ENCODE peak calls at places on chromosomes 13 and 19, in seven cellular contexts. Q is upper lobe of left lung; J is psoas muscle; H is neural progenitor cell; V is CD4-positive, alpha-beta memory T cell; W is IMR-90; A is dorsolateral prefrontal cortex. B is an unnamed sample.

GRCh38 chr19:15893498-15893897 is 4.4 kb downstream of the CYP4F2 start:
- DNase-seq in Q (peak; percentile 18), H (no peak), W (no peak), A (no peak), V (no peak), J (no peak), B (no peak)

GRCh38 chr19:48795855-48796142 is 15.0 kb downstream of the BCAT2 start:
- DNase-seq in A (no peak), H (no peak), V (no peak), J (peak; percentile 63), Q (no peak), W (no peak), B (no peak)

GRCh38 chr19:53904909-53905308 is 4.2 kb upstream of the CACNG7 start:
- DNase-seq in Q (no peak), V (no peak), H (no peak), W (no peak), A (no peak), J (no peak), B (no peak)

GRCh38 chr19:10228925-10229324 is 2.2 kb downstream of the S1PR2 start:
- DNase-seq in W (peak; percentile 41), Q (no peak), A (no peak), J (no peak), H (peak; percentile 67), V (peak; percentile 53), B (no peak)

GRCh38 chr13:105804561-105805190 is 730.8 kb downstream of the EFNB2 start:
- DNase-seq in A (peak; percentile 19), J (no peak), Q (no peak), W (peak; percentile 59), H (no peak), V (no peak), B (no peak)

GRCh38 chr13:99859178-99860177 is 112.1 kb downstream of the ZIC5 start:
- DNase-seq in Q (no peak), J (no peak), A (no peak), H (peak; percentile 15), W (no peak), V (peak; percentile 7), B (peak; percentile 6)

GRCh38 chr13:52850396-52851152 is 2.1 kb upstream of the PCDH8 start:
- DNase-seq in J (peak; percentile 73), H (peak; percentile 93), W (peak; percentile 7), Q (peak; percentile 90), V (peak; percentile 10), A (peak; percentile 54), B (no peak)

GRCh38 chr13:104143760-104144406 is 1077.7 kb upstream of the SLC10A2 start:
- DNase-seq in A (no peak), Q (no peak), W (no peak), V (no peak), J (no peak), H (peak; percentile 56), B (no peak)

GRCh38 chr13:31824705-31825512 is 85.6 kb downstream of the RXFP2 start:
- DNase-seq in A (no peak), V (peak; percentile 27), Q (no peak), W (peak; percentile 16), H (no peak), J (no peak), B (no peak)

GRCh38 chr19:18495204-18495911 is 26.5 kb downstream of the ELL start:
- DNase-seq in V (no peak), H (peak; percentile 62), A (no peak), J (no peak), W (no peak), Q (no peak), B (no peak)

GRCh38 chr13:32432856-32433255 is 4.9 kb upstream of the N4BP2L1 start:
- DNase-seq in H (no peak), W (no peak), Q (no peak), A (no peak), J (no peak), V (no peak), B (no peak)

DNA sequence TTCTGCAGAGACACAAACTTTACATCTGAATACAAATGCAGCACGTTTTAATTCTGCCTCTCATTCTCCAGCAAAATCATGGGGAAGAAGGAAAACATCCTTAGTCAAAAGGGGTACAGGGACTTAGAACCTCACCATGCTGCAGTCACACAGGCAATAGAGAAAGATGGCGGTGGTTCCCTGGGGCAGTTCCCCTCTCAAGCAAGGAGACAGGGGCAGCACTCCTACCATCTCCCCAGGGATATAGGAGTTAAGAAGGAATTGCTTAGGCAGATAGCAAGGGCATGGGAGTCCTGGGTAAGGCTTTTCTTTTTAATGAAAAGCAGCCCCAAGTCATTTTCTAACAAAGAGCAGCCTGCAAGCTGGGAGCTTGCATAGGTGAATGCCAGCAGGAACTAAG is 514.8 kb downstream of the IRS2 start:
- DNase-seq in W (no peak), A (no peak), H (no peak), V (no peak), Q (no peak), J (no peak), B (no peak)
- H3K27ac ChIP-seq in W (no peak overlapping the region), A (no peak overlapping the region), H (peak overlapping the region; percentile 80), V (no peak overlapping the region), Q (no peak overlapping the region), J (no peak overlapping the region), B (no peak overlapping the region)

GRCh38 chr19:5200844-5201243 is 139.8 kb downstream of the PTPRS start:
- DNase-seq in A (no peak), W (no peak), Q (no peak), J (no peak), V (no peak), H (no peak), B (no peak)

GRCh38 chr19:5206751-5207075 is 133.9 kb downstream of the PTPRS start:
- DNase-seq in Q (no peak), W (no peak), H (no peak), J (no peak), V (no peak), A (no peak), B (no peak)

GRCh38 chr19:5205937-5206750 is 134.5 kb downstream of the PTPRS start:
- DNase-seq in A (no peak), V (no peak), W (no peak), H (no peak), Q (peak; percentile 80), J (no peak), B (no peak)

GRCh38 chr19:5205388-5205787 is 135.2 kb downstream of the PTPRS start:
- DNase-seq in H (no peak), A (no peak), W (no peak), V (peak; percentile 3), J (no peak), Q (no peak), B (peak; percentile 23)

DNA sequence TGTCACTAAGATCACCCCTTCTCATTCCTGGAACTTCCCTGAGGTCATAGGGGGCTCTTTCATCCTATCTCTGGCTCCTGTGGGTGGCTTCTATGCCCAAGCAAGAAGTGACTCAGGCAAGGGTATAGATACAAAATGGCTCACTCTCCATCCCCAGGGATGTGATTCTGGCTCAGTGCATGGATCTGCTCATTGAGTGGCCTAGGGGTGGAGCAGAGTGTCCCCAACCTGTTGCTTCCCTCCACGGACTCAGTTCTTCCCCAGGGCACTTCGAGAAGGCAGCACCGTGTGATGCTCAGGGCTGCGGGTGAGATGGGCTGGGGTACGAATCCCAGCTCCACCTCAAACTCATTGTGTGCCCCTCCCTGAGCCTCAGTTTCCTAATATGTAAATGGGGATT is 136.4 kb downstream of the PTPRS start:
- DNase-seq in V (no peak), H (no peak), A (no peak), Q (no peak), J (no peak), W (no peak), B (no peak)
- H3K4me3 ChIP-seq in V (no peak overlapping the region), H (no peak overlapping the region), A (no peak overlapping the region), Q (no peak overlapping the region), J (no peak overlapping the region), W (no peak overlapping the region), B (no peak overlapping the region)

DNA sequence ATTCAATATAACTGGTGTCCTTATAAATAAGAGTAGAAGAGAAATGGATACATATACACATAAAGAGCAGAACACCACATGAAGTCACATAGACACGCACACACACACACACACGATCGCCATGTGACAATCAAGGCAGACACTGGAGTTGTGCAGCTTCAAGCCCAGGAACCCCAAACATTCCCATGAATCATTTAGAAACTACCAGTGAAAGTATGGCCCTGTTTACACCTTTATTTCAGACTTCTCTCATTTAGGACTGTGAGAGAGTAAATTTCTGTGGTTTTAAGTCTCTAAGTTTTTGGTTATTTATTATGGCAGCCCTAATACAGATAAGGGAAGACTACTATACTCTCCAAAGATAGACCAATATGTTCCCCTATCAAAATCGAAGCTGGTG is 20.4 kb upstream of the TNFSF13B start:
- DNase-seq in J (no peak), W (no peak), A (no peak), V (no peak), Q (no peak), H (no peak), B (no peak)
- H3K27ac ChIP-seq in J (no peak overlapping the region), W (no peak overlapping the region), A (no peak overlapping the region), V (no peak overlapping the region), Q (no peak overlapping the region), H (no peak overlapping the region), B (no peak overlapping the region)

DNA sequence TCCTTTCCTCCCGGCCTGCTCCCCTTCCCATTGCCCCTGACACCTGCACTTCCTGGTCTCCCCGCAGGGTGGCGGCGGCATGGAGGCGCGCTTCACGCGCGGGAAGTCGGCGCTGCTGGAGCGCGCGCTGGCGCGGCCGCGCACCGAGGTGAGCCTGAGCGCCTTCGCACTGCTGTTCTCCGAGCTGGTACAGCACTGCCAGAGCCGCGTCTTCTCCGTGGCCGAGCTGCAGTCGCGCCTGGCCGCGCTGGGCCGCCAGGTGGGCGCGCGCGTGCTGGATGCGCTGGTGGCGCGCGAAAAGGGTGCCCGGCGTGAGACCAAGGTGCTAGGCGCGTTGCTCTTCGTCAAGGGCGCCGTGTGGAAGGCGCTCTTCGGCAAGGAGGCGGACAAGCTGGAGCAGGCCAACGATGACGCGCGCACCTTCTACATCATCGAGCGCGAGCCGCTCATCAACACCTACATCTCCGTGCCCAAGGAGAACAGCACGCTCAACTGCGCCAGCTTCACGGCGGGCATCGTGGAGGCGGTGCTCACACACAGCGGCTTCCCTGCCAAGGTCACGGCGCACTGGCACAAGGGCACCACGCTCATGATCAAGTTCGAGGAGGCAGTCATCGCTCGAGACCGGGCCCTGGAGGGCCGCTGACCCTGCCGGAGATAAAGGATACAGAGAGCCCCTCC is 1.7 kb downstream of the TRAPPC5 start:
- DNase-seq in V (no peak), W (no peak), Q (peak; percentile 88), J (no peak), H (no peak), A (peak; percentile 41), B (no peak)
- H3K4me3 ChIP-seq in V (no peak overlapping the region), W (no peak overlapping the region), Q (no peak overlapping the region), J (peak overlapping the region; percentile 100), H (peak overlapping the region; percentile 99), A (peak overlapping the region; percentile 88), B (peak overlapping the region; percentile 83)

B was measured in CD8-positive, alpha-beta memory T cell.